ENCODE peak calls at places on chromosomes 6 and 20, in nine cellular contexts. V is SK-N-SH; M is coronary artery; I is tibial nerve; S is hepatocyte; Q is effector memory CD4-positive, alpha-beta T cell; O is left ventricle myocardium inferior; H is RWPE2; D is cardiac muscle cell. X is an unnamed sample.

GRCh38 chr6:88184921-88185320 is 18.8 kb upstream of the CNR1 start:
- DNase-seq in S (no peak), M (no peak), H (no peak), O (no peak), V (no peak), I (no peak), D (no peak), Q (no peak), X (no peak)

GRCh38 chr6:45655630-45656422 is 278.1 kb upstream of the SUPT3H start:
- DNase-seq in H (no peak), M (no peak), Q (no peak), D (peak), O (no peak), V (no peak), I (no peak), S (peak), X (no peak)

GRCh38 chr20:53138454-53139291 is 166.5 kb downstream of the TSHZ2 start:
- DNase-seq in V (no peak), S (no peak), Q (no peak), O (no peak), H (no peak), D (no peak), M (no peak), I (no peak), X (no peak)

GRCh38 chr6:134663800-134664535 is 285.9 kb downstream of the ALDH8A1 start:
- DNase-seq in Q (no peak), D (no peak), M (no peak), V (no peak), H (no peak), S (no peak), O (no peak), I (no peak), X (no peak)

GRCh38 chr6:14360565-14360964 is 243.0 kb downstream of the CD83 start:
- DNase-seq in I (no peak), S (no peak), H (no peak), O (peak), D (no peak), M (no peak), Q (no peak), V (no peak), X (no peak)

GRCh38 chr20:23009636-23010035 is 25.5 kb upstream of the SSTR4 start:
- DNase-seq in I (no peak), M (no peak), Q (no peak), D (peak), O (no peak), S (no peak), H (no peak), V (no peak), X (no peak)

GRCh38 chr6:169345198-169345597 is 91.6 kb upstream of the THBS2 start:
- DNase-seq in O (no peak), V (no peak), Q (no peak), I (peak), S (peak), H (no peak), M (no peak), D (peak), X (no peak)

GRCh38 chr20:59204201-59204894 is 40.7 kb downstream of the ZNF831 start:
- DNase-seq in Q (no peak), M (peak), H (peak), O (no peak), V (no peak), D (no peak), I (no peak), S (no peak), X (peak)

GRCh38 chr6:98847767-98848538 is 13.6 kb downstream of the POU3F2 start:
- DNase-seq in H (peak), S (peak), V (no peak), M (no peak), D (peak), I (no peak), O (no peak), Q (no peak), X (peak)

GRCh38 chr20:41418031-41418430 is 51.4 kb upstream of the EMILIN3 start:
- DNase-seq in D (no peak), S (no peak), O (no peak), H (no peak), Q (no peak), I (no peak), V (no peak), M (no peak), X (no peak)

GRCh38 chr20:41424025-41424424 is 57.4 kb upstream of the EMILIN3 start:
- DNase-seq in I (no peak), O (no peak), M (no peak), V (no peak), S (no peak), H (no peak), D (no peak), Q (no peak), X (no peak)

GRCh38 chr20:41423026-41423425 is 56.4 kb upstream of the EMILIN3 start:
- DNase-seq in M (no peak), Q (no peak), D (peak), I (no peak), H (no peak), O (no peak), V (no peak), S (no peak), X (no peak)

GRCh38 chr20:41415191-41415590 is 48.6 kb upstream of the EMILIN3 start:
- DNase-seq in S (no peak), O (no peak), H (no peak), I (no peak), V (no peak), M (no peak), Q (no peak), D (no peak), X (no peak)

DNA sequence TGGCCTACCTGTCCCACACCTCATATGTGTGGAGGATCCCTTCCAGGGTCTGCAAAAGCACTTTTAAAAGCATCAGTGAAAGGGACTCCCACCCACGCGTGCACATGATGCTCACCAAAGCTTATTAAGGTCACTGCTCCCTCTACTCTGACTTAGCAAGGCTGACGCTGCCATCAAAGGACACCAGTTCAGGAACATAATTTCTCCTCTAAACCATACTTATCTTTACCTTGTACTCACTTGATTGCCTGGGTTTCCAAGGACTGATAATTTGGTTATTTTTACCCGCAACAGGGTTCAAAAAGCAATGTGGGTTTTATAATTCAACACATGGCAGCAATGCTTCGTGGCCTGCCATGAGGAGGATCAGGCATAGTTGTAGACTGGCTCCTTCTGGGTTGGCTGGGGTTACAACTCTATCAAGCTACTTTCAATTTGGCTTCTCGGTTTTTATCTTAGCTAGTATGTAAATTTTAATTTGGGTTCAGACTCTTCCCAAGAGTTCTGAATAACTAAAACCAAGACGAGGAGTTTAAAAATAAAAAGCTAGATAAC is 52.2 kb upstream of the EMILIN3 start:
- DNase-seq in S (no peak), H (no peak), V (no peak), Q (no peak), M (no peak), I (no peak), O (no peak), D (no peak), X (no peak)
- H3K27ac ChIP-seq in S (no peak), H (no peak), V (no peak), Q (no peak), M (no peak), I (no peak), O (peak), D (peak), X (no peak)

DNA sequence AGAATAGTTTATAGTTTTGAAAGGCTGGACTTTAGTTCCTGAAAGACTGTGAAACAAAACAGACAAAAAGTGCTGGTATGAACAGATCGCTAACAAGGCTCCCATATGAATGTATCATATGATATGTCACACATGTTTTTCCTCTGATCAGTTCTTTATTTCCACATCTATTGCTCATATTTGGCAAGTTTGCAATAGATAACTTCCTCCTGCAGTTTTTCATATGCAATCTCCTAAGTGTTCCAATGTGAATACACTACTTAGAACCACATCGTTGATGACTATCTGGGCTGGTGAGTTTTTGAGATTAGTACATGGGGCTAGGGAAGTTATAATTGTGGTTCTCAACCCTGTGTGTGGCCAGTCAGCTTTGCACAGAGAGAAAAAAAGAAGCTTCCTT is 23.1 kb downstream of the CRYBG1 start:
- DNase-seq in V (no peak), Q (no peak), O (no peak), H (no peak), D (no peak), M (no peak), I (no peak), S (no peak), X (no peak)
- H3K27ac ChIP-seq in V (no peak), Q (no peak), O (no peak), H (peak), D (no peak), M (no peak), I (no peak), S (no peak), X (no peak)

GRCh38 chr6:125957391-125957693 is 772 bp downstream of the HINT3 start:
- DNase-seq in Q (no peak), H (no peak), M (no peak), O (no peak), S (no peak), V (no peak), D (no peak), I (no peak), X (no peak)

GRCh38 chr6:125954735-125955410 is 1.7 kb upstream of the HINT3 start:
- DNase-seq in S (no peak), V (no peak), H (no peak), M (no peak), I (no peak), Q (no peak), D (no peak), O (no peak), X (no peak)

GRCh38 chr6:125956506-125957390 is at the start of gene HINT3:
- DNase-seq in Q (peak), D (peak), V (peak), S (peak), H (peak), I (peak), O (peak), M (peak), X (peak)

GRCh38 chr6:125961117-125961516 is 4.5 kb downstream of the HINT3 start:
- DNase-seq in V (no peak), H (no peak), S (no peak), D (no peak), O (no peak), M (no peak), Q (no peak), I (no peak), X (no peak)

DNA sequence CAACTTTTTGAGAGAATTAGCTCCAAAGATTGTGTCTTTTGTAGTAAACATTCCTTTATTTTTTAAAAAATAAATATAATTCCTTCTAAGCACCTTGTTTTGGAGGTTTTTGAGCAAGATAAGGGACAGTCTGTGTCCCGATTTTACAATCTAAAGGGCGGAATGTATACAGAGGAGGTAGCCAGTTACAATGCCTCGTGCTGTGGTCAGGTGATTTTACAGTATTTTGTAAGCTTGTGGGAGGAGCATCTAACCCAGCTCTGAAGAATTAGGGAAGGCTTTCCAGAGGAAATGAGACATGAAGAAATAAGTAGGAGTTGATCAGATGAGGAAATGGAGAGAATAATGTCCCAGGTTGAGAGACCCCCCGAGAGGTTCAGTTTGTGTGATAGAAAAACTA is 1.3 kb downstream of the HINT3 start:
- DNase-seq in H (no peak), V (no peak), S (peak), I (peak), M (no peak), D (peak), Q (no peak), O (no peak), X (no peak)
- H3K27ac ChIP-seq in H (peak), V (no peak), S (peak), I (peak), M (peak), D (peak), Q (no peak), O (peak), X (no peak)

GRCh38 chr20:57396212-57396611 is 5.0 kb downstream of the RBM38 start:
- DNase-seq in M (no peak), V (no peak), I (no peak), O (peak), S (no peak), D (no peak), Q (no peak), H (peak), X (no peak)
- H3K27ac ChIP-seq in M (peak), V (no peak), I (peak), O (peak), S (no peak), D (peak), Q (peak), H (no peak), X (peak)

GRCh38 chr6:43050981-43051380 is 2.7 kb downstream of the CUL7 start:
- DNase-seq in V (no peak), D (no peak), S (no peak), M (no peak), O (no peak), I (no peak), H (no peak), Q (no peak), X (no peak)
- H3K27ac ChIP-seq in V (no peak), D (no peak), S (no peak), M (no peak), O (no peak), I (no peak), H (no peak), Q (no peak), X (no peak)

GRCh38 chr6:21000391-21000801 is 466.1 kb downstream of the CDKAL1 start:
- DNase-seq in I (no peak), V (no peak), H (no peak), S (no peak), M (no peak), Q (no peak), O (no peak), D (peak), X (no peak)

GRCh38 chr6:21001736-21002135 is 467.5 kb downstream of the CDKAL1 start:
- DNase-seq in O (no peak), V (no peak), D (peak), M (no peak), Q (no peak), I (no peak), S (no peak), H (no peak), X (no peak)

GRCh38 chr6:20991910-20992309 is 457.7 kb downstream of the CDKAL1 start:
- DNase-seq in D (peak), M (no peak), I (no peak), O (no peak), V (no peak), S (no peak), Q (no peak), H (no peak), X (no peak)

GRCh38 chr6:20998748-20999448 is 464.6 kb downstream of the CDKAL1 start:
- DNase-seq in D (no peak), Q (no peak), O (no peak), S (no peak), V (no peak), M (no peak), H (no peak), I (no peak), X (no peak)

GRCh38 chr6:20997143-20997792 is 463.0 kb downstream of the CDKAL1 start:
- DNase-seq in M (no peak), O (no peak), S (no peak), Q (no peak), H (no peak), V (no peak), D (no peak), I (no peak), X (no peak)
- H3K27ac ChIP-seq in M (no peak), O (peak), S (no peak), Q (no peak), H (no peak), V (no peak), D (no peak), I (no peak), X (no peak)

X was measured in endodermal cell.